ENCODE peak calls at places on chromosomes 7 and 10, in six cellular contexts. X is DMS53; I is T-helper 2 cell; K is left cardiac atrium; Q is CD8-positive, alpha-beta memory T cell; T is activated naive CD4-positive, alpha-beta T cell. N is an unnamed sample.

GRCh38 chr7:45697576-45698136 is 123.5 kb downstream of the ADCY1 start:
- DNase-seq in X (no peak), I (no peak), K (no peak), Q (no peak), T (no peak), N (no peak)

GRCh38 chr10:133158756-133159610 is 1.0 kb upstream of the KNDC1 start:
- DNase-seq in X (no peak), I (no peak), K (no peak), Q (no peak), T (no peak), N (no peak)

GRCh38 chr10:593016-593415 is 96.5 kb downstream of the DIP2C start:
- DNase-seq in X (no peak), I (no peak), K (no peak), Q (no peak), T (no peak), N (no peak)

GRCh38 chr7:69502358-69502757 is 95.9 kb upstream of the AUTS2 start:
- DNase-seq in X (no peak), I (no peak), K (no peak), Q (no peak), T (no peak), N (no peak)

GRCh38 chr10:58352956-58353610 is 18.3 kb downstream of the UBE2D1 start:
- DNase-seq in X (no peak), I (no peak), K (no peak), Q (no peak), T (no peak), N (no peak)

GRCh38 chr7:140867467-140868314 is 57.0 kb downstream of the BRAF start:
- DNase-seq in X (no peak), I (no peak), K (no peak), Q (no peak), T (no peak), N (no peak)

GRCh38 chr10:30535677-30536076 is 93.9 kb downstream of the LYZL2 start:
- DNase-seq in X (no peak), I (no peak), K (no peak), Q (no peak), T (no peak), N (no peak)

GRCh38 chr7:107857541-107857912 is 33.5 kb upstream of the DLD start:
- DNase-seq in X (no peak), I (peak), K (no peak), Q (no peak), T (no peak), N (no peak)

GRCh38 chr10:12357525-12358151 is 8.3 kb downstream of the CAMK1D start:
- DNase-seq in X (no peak), I (no peak), K (no peak), Q (no peak), T (no peak), N (no peak)

GRCh38 chr10:34360984-34361383 is 454.1 kb downstream of the PARD3 start:
- DNase-seq in X (no peak), I (no peak), K (no peak), Q (no peak), T (no peak), N (no peak)

GRCh38 chr7:26149391-26149977 is 2.5 kb upstream of the NFE2L3 start:
- DNase-seq in X (no peak), I (no peak), K (no peak), Q (no peak), T (no peak), N (no peak)

GRCh38 chr7:44534501-44534900 is 6.6 kb downstream of the NPC1L1 start:
- DNase-seq in X (peak), I (peak), K (no peak), Q (peak), T (no peak), N (no peak)

GRCh38 chr10:55627526-55628170 is 733.4 kb downstream of the ZWINT start:
- DNase-seq in X (peak), I (no peak), K (peak), Q (no peak), T (no peak), N (no peak)

N was measured in effector CD8-positive, alpha-beta T cell.